ENCODE peak calls at places on chromosomes 6 and 20, in six cellular contexts. One of them, this sample, is unnamed.

GRCh38 chr20:37558779-37559178 is 31.1 kb upstream of the BLCAP start:
- DNase-seq in smooth muscle cell of the brain vasculature: no peak
- DNase-seq in left cardiac atrium: no peak
- DNase-seq in NCI-H1417: no peak
- DNase-seq in GM19239: no peak
- DNase-seq in stomach: no peak
- DNase-seq in this sample: no peak

GRCh38 chr20:41304002-41304401 is 13.5 kb downstream of the ZHX3 start:
- DNase-seq in smooth muscle cell of the brain vasculature: no peak
- DNase-seq in left cardiac atrium: no peak
- DNase-seq in NCI-H1417: no peak
- DNase-seq in GM19239: no peak
- DNase-seq in stomach: no peak
- DNase-seq in this sample: no peak

GRCh38 chr20:58682656-58683055 is 9.9 kb upstream of the NPEPL1 start:
- DNase-seq in smooth muscle cell of the brain vasculature: no peak
- DNase-seq in left cardiac atrium: no peak
- DNase-seq in NCI-H1417: no peak
- DNase-seq in GM19239: no peak
- DNase-seq in stomach: no peak
- DNase-seq in this sample: no peak

GRCh38 chr20:34524426-34524825 is 8.2 kb downstream of the DYNLRB1 start:
- DNase-seq in smooth muscle cell of the brain vasculature: no peak
- DNase-seq in left cardiac atrium: no peak
- DNase-seq in NCI-H1417: no peak
- DNase-seq in GM19239: no peak
- DNase-seq in stomach: no peak
- DNase-seq in this sample: no peak

GRCh38 chr6:79608334-79609224 is 22.6 kb upstream of the SH3BGRL2 start:
- DNase-seq in smooth muscle cell of the brain vasculature: no peak
- DNase-seq in left cardiac atrium: no peak
- DNase-seq in NCI-H1417: no peak
- DNase-seq in GM19239: no peak
- DNase-seq in stomach: peak
- DNase-seq in this sample: no peak

GRCh38 chr6:69584536-69584912 is 212.3 kb downstream of the LMBRD1 start:
- DNase-seq in smooth muscle cell of the brain vasculature: no peak
- DNase-seq in left cardiac atrium: no peak
- DNase-seq in NCI-H1417: no peak
- DNase-seq in GM19239: no peak
- DNase-seq in stomach: no peak
- DNase-seq in this sample: no peak

GRCh38 chr6:37624121-37624520 is 73.6 kb downstream of the MDGA1 start:
- DNase-seq in smooth muscle cell of the brain vasculature: no peak
- DNase-seq in left cardiac atrium: no peak
- DNase-seq in NCI-H1417: no peak
- DNase-seq in GM19239: no peak
- DNase-seq in stomach: no peak
- DNase-seq in this sample: no peak

GRCh38 chr6:47741807-47742206 is 40.0 kb upstream of the OPN5 start:
- DNase-seq in smooth muscle cell of the brain vasculature: no peak
- DNase-seq in left cardiac atrium: no peak
- DNase-seq in NCI-H1417: no peak
- DNase-seq in GM19239: no peak
- DNase-seq in stomach: no peak
- DNase-seq in this sample: no peak

GRCh38 chr20:5658897-5659296 is 91.3 kb upstream of the SHLD1 start:
- DNase-seq in smooth muscle cell of the brain vasculature: no peak
- DNase-seq in left cardiac atrium: peak
- DNase-seq in NCI-H1417: no peak
- DNase-seq in GM19239: no peak
- DNase-seq in stomach: peak
- DNase-seq in this sample: peak

GRCh38 chr20:25306991-25307903 is 59.4 kb downstream of the PYGB start:
- DNase-seq in smooth muscle cell of the brain vasculature: no peak
- DNase-seq in left cardiac atrium: no peak
- DNase-seq in NCI-H1417: no peak
- DNase-seq in GM19239: no peak
- DNase-seq in stomach: no peak
- DNase-seq in this sample: no peak

GRCh38 chr20:2140561-2140960 is 38.9 kb downstream of the STK35 start:
- DNase-seq in smooth muscle cell of the brain vasculature: no peak
- DNase-seq in left cardiac atrium: peak
- DNase-seq in NCI-H1417: no peak
- DNase-seq in GM19239: no peak
- DNase-seq in stomach: peak
- DNase-seq in this sample: no peak

GRCh38 chr6:161890959-161891358 is 617.1 kb upstream of the AGPAT4 start:
- DNase-seq in smooth muscle cell of the brain vasculature: no peak
- DNase-seq in left cardiac atrium: no peak
- DNase-seq in NCI-H1417: no peak
- DNase-seq in GM19239: no peak
- DNase-seq in stomach: no peak
- DNase-seq in this sample: no peak

GRCh38 chr20:25624500-25624939 is 706 bp upstream of the NANP start:
- DNase-seq in smooth muscle cell of the brain vasculature: no peak
- DNase-seq in left cardiac atrium: no peak
- DNase-seq in NCI-H1417: no peak
- DNase-seq in GM19239: no peak
- DNase-seq in stomach: no peak
- DNase-seq in this sample: no peak

This sample was measured in NB4.